ENCODE peak calls at places on chromosomes 13 and 19, in seven cellular contexts. One of them, this sample, is unnamed.

GRCh38 chr19:29667941-29668340 is 2.7 kb downstream of the PLEKHF1 start:
- DNase-seq in uterus: no peak
- DNase-seq in right lobe of liver: no peak
- DNase-seq in breast epithelium: no peak
- DNase-seq in IMR-90: no peak
- DNase-seq in ovary: no peak
- DNase-seq in prostate gland: no peak
- DNase-seq in this sample: no peak

GRCh38 chr19:52307275-52307674 is 10.3 kb downstream of the ZNF480 start:
- DNase-seq in uterus: no peak
- DNase-seq in breast epithelium: no peak
- DNase-seq in ovary: no peak
- DNase-seq in prostate gland: no peak
- DNase-seq in IMR-90: peak
- DNase-seq in right lobe of liver: no peak
- DNase-seq in this sample: peak

GRCh38 chr19:35519291-35519690 is 5.8 kb upstream of the DMKN start:
- DNase-seq in breast epithelium: no peak
- DNase-seq in right lobe of liver: no peak
- DNase-seq in ovary: no peak
- DNase-seq in uterus: no peak
- DNase-seq in IMR-90: peak
- DNase-seq in prostate gland: no peak
- DNase-seq in this sample: no peak

GRCh38 chr13:76687467-76687866 is 198.7 kb downstream of the KCTD12 start:
- DNase-seq in IMR-90: no peak
- DNase-seq in uterus: no peak
- DNase-seq in ovary: no peak
- DNase-seq in right lobe of liver: no peak
- DNase-seq in breast epithelium: no peak
- DNase-seq in prostate gland: no peak
- DNase-seq in this sample: no peak

GRCh38 chr19:17902701-17903100 is 30.1 kb upstream of the CCDC124 start:
- DNase-seq in IMR-90: peak
- DNase-seq in prostate gland: no peak
- DNase-seq in breast epithelium: no peak
- DNase-seq in ovary: no peak
- DNase-seq in right lobe of liver: no peak
- DNase-seq in uterus: no peak
- DNase-seq in this sample: no peak

GRCh38 chr19:56273563-56274117 is 1.1 kb downstream of the EDDM13 start:
- DNase-seq in IMR-90: peak
- DNase-seq in ovary: no peak
- DNase-seq in right lobe of liver: no peak
- DNase-seq in uterus: no peak
- DNase-seq in breast epithelium: no peak
- DNase-seq in prostate gland: no peak
- DNase-seq in this sample: no peak

GRCh38 chr13:110312669-110313031 is 5.6 kb downstream of the COL4A2 start:
- DNase-seq in right lobe of liver: no peak
- DNase-seq in uterus: peak
- DNase-seq in ovary: no peak
- DNase-seq in breast epithelium: peak
- DNase-seq in prostate gland: no peak
- DNase-seq in IMR-90: peak
- DNase-seq in this sample: no peak

GRCh38 chr13:71115301-71115700 is 751.7 kb downstream of the DACH1 start:
- DNase-seq in IMR-90: no peak
- DNase-seq in ovary: no peak
- DNase-seq in breast epithelium: no peak
- DNase-seq in uterus: no peak
- DNase-seq in prostate gland: no peak
- DNase-seq in right lobe of liver: no peak
- DNase-seq in this sample: no peak

GRCh38 chr19:16067205-16067938 is 8.9 kb upstream of the TPM4 start:
- DNase-seq in prostate gland: peak
- DNase-seq in ovary: peak
- DNase-seq in right lobe of liver: peak
- DNase-seq in breast epithelium: peak
- DNase-seq in IMR-90: peak
- DNase-seq in uterus: peak
- DNase-seq in this sample: peak

GRCh38 chr13:48255954-48256353 is 22.9 kb downstream of the ITM2B start:
- DNase-seq in ovary: no peak
- DNase-seq in prostate gland: no peak
- DNase-seq in IMR-90: no peak
- DNase-seq in uterus: no peak
- DNase-seq in right lobe of liver: no peak
- DNase-seq in breast epithelium: no peak
- DNase-seq in this sample: no peak

GRCh38 chr19:34298891-34299510 is 44.6 kb downstream of the GARRE1 start:
- DNase-seq in uterus: no peak
- DNase-seq in right lobe of liver: no peak
- DNase-seq in breast epithelium: no peak
- DNase-seq in IMR-90: no peak
- DNase-seq in prostate gland: peak
- DNase-seq in ovary: no peak
- DNase-seq in this sample: no peak

GRCh38 chr13:67238277-67238859 is 8.2 kb upstream of the PCDH9 start:
- DNase-seq in ovary: no peak
- DNase-seq in breast epithelium: no peak
- DNase-seq in prostate gland: no peak
- DNase-seq in IMR-90: peak
- DNase-seq in uterus: no peak
- DNase-seq in right lobe of liver: no peak
- DNase-seq in this sample: no peak

GRCh38 chr13:65555973-65556372 is 1674.2 kb downstream of the PCDH9 start:
- DNase-seq in breast epithelium: no peak
- DNase-seq in ovary: no peak
- DNase-seq in prostate gland: no peak
- DNase-seq in right lobe of liver: no peak
- DNase-seq in uterus: no peak
- DNase-seq in IMR-90: no peak
- DNase-seq in this sample: no peak

GRCh38 chr13:110023729-110024645 is 237.6 kb upstream of the IRS2 start:
- DNase-seq in IMR-90: peak
- DNase-seq in prostate gland: no peak
- DNase-seq in breast epithelium: no peak
- DNase-seq in uterus: peak
- DNase-seq in right lobe of liver: no peak
- DNase-seq in ovary: peak
- DNase-seq in this sample: no peak

GRCh38 chr13:23504188-23504587 is 66.0 kb upstream of the TNFRSF19 start:
- DNase-seq in ovary: no peak
- DNase-seq in right lobe of liver: no peak
- DNase-seq in uterus: no peak
- DNase-seq in prostate gland: no peak
- DNase-seq in IMR-90: peak
- DNase-seq in breast epithelium: no peak
- DNase-seq in this sample: no peak

GRCh38 chr19:13132471-13133166 is 14.6 kb downstream of the NACC1 start:
- DNase-seq in prostate gland: no peak
- DNase-seq in IMR-90: peak
- DNase-seq in ovary: no peak
- DNase-seq in uterus: no peak
- DNase-seq in breast epithelium: no peak
- DNase-seq in right lobe of liver: no peak
- DNase-seq in this sample: no peak

GRCh38 chr13:35978607-35979316 is 152.4 kb downstream of the DCLK1 start:
- DNase-seq in prostate gland: peak
- DNase-seq in right lobe of liver: no peak
- DNase-seq in ovary: no peak
- DNase-seq in breast epithelium: no peak
- DNase-seq in uterus: peak
- DNase-seq in IMR-90: peak
- DNase-seq in this sample: peak

GRCh38 chr13:27151798-27152599 is 19.6 kb downstream of the USP12 start:
- DNase-seq in uterus: no peak
- DNase-seq in ovary: no peak
- DNase-seq in prostate gland: no peak
- DNase-seq in right lobe of liver: no peak
- DNase-seq in breast epithelium: no peak
- DNase-seq in IMR-90: peak
- DNase-seq in this sample: no peak

GRCh38 chr19:48997972-48998371 is 4.3 kb downstream of the RUVBL2 start:
- DNase-seq in prostate gland: no peak
- DNase-seq in ovary: no peak
- DNase-seq in IMR-90: peak
- DNase-seq in uterus: no peak
- DNase-seq in right lobe of liver: no peak
- DNase-seq in breast epithelium: no peak
- DNase-seq in this sample: peak

GRCh38 chr19:41702208-41702651 is 6.2 kb upstream of the CEACAM5 start:
- DNase-seq in prostate gland: no peak
- DNase-seq in right lobe of liver: no peak
- DNase-seq in breast epithelium: no peak
- DNase-seq in ovary: no peak
- DNase-seq in IMR-90: peak
- DNase-seq in uterus: no peak
- DNase-seq in this sample: peak

GRCh38 chr13:110137677-110138008 is 169.3 kb downstream of the COL4A1 start:
- DNase-seq in uterus: no peak
- DNase-seq in right lobe of liver: peak
- DNase-seq in IMR-90: no peak
- DNase-seq in prostate gland: peak
- DNase-seq in ovary: no peak
- DNase-seq in breast epithelium: peak
- DNase-seq in this sample: peak

GRCh38 chr19:40249781-40250180 is 23.3 kb upstream of the CCNP start:
- DNase-seq in ovary: no peak
- DNase-seq in prostate gland: peak
- DNase-seq in right lobe of liver: no peak
- DNase-seq in uterus: no peak
- DNase-seq in breast epithelium: peak
- DNase-seq in IMR-90: no peak
- DNase-seq in this sample: no peak

GRCh38 chr19:40247178-40247577 is 20.7 kb upstream of the CCNP start:
- DNase-seq in IMR-90: no peak
- DNase-seq in right lobe of liver: no peak
- DNase-seq in ovary: no peak
- DNase-seq in breast epithelium: no peak
- DNase-seq in prostate gland: no peak
- DNase-seq in uterus: no peak
- DNase-seq in this sample: no peak

GRCh38 chr19:40246292-40247073 is 20.0 kb upstream of the CCNP start:
- DNase-seq in IMR-90: no peak
- DNase-seq in right lobe of liver: no peak
- DNase-seq in ovary: no peak
- DNase-seq in prostate gland: no peak
- DNase-seq in breast epithelium: no peak
- DNase-seq in uterus: no peak
- DNase-seq in this sample: no peak

GRCh38 chr19:40249201-40249600 is 22.7 kb upstream of the CCNP start:
- DNase-seq in IMR-90: no peak
- DNase-seq in right lobe of liver: no peak
- DNase-seq in ovary: no peak
- DNase-seq in breast epithelium: no peak
- DNase-seq in prostate gland: peak
- DNase-seq in uterus: no peak
- DNase-seq in this sample: no peak

GRCh38 chr19:40247735-40248262 is 21.3 kb upstream of the CCNP start:
- DNase-seq in IMR-90: no peak
- DNase-seq in breast epithelium: no peak
- DNase-seq in ovary: no peak
- DNase-seq in uterus: no peak
- DNase-seq in prostate gland: no peak
- DNase-seq in right lobe of liver: no peak
- DNase-seq in this sample: no peak
- TF ChIP-seq CTCF in IMR-90: no peak
- TF ChIP-seq CTCF in breast epithelium: no peak
- TF ChIP-seq CTCF in ovary: no peak
- TF ChIP-seq CTCF in uterus: no peak
- TF ChIP-seq CTCF in prostate gland: no peak
- TF ChIP-seq CTCF in right lobe of liver: no peak
- TF ChIP-seq CTCF in this sample: no peak

DNA sequence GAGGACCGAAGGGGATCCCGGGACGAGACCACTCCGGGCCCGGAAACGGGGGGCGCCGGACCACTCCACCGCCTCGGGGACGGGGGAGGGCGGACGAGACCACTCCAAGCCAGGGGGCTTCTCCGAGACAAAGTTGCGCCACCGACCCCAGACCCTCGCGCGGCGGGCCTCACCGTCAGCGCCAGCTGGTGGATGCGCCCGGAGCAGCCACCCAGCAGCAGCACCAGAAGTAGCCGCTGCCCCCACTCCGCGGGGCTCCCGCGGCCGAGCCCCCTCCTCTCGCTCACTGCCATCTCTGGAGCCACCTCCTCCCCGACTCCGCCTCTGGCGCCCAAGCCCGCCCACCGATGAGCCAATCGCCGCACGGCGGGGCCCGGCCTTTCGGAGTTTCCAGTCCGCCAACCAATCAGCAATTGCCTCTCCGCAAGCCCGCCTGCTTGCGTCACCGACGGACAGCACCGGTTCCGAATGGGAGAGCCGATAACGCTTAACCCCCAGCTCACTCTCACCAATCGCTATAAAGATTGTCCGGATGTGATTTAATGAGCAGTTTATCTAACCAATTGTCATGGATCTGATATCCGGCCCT is at the start of gene GPR108:
- DNase-seq in ovary: peak
- DNase-seq in right lobe of liver: peak
- DNase-seq in breast epithelium: peak
- DNase-seq in uterus: peak
- DNase-seq in IMR-90: peak
- DNase-seq in prostate gland: peak
- DNase-seq in this sample: peak
- TF ChIP-seq POLR2A in ovary: peak
- TF ChIP-seq POLR2A in right lobe of liver: peak
- TF ChIP-seq POLR2A in breast epithelium: peak
- TF ChIP-seq POLR2A in uterus: peak
- TF ChIP-seq POLR2A in IMR-90: no peak
- TF ChIP-seq POLR2A in prostate gland: peak
- TF ChIP-seq POLR2A in this sample: peak

GRCh38 chr13:93965587-93965986 is 513.9 kb downstream of the DCT start:
- DNase-seq in IMR-90: no peak
- DNase-seq in breast epithelium: no peak
- DNase-seq in ovary: no peak
- DNase-seq in prostate gland: no peak
- DNase-seq in uterus: no peak
- DNase-seq in right lobe of liver: no peak
- DNase-seq in this sample: no peak
- H3K27ac ChIP-seq in IMR-90: no peak
- H3K27ac ChIP-seq in breast epithelium: no peak
- H3K27ac ChIP-seq in ovary: no peak
- H3K27ac ChIP-seq in prostate gland: no peak
- H3K27ac ChIP-seq in uterus: no peak
- H3K27ac ChIP-seq in right lobe of liver: no peak
- H3K27ac ChIP-seq in this sample: no peak

DNA sequence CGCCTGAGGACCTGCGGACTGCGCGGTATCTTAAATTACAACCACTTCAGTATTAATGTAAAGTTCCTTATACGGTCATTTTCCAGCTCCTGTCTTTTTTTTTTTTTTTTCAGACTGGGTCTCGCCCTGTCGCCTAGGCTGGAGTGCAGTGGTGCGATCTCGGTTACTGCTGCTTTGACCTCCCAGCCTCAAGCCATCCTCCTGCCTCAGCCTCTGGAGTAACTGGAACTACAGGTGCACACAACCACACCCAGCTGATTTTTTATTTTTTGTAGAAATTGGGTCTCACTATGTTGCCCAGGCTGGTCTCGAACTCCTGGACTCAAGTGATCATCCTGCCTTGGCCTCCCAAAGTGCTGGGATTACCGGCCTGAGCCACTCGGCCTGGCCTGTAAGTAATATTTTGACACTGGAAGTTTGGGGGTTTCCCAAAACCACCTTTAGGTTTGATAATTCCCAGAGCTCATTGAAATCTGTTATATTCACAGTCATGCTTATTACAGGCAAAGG is 406 bp upstream of the EID2B start:
- DNase-seq in prostate gland: no peak
- DNase-seq in ovary: no peak
- DNase-seq in right lobe of liver: no peak
- DNase-seq in uterus: no peak
- DNase-seq in IMR-90: no peak
- DNase-seq in breast epithelium: no peak
- DNase-seq in this sample: no peak
- TF ChIP-seq CTCF in prostate gland: no peak
- TF ChIP-seq CTCF in ovary: no peak
- TF ChIP-seq CTCF in right lobe of liver: no peak
- TF ChIP-seq CTCF in uterus: no peak
- TF ChIP-seq CTCF in IMR-90: no peak
- TF ChIP-seq CTCF in breast epithelium: no peak
- TF ChIP-seq CTCF in this sample: no peak

This sample was measured in adrenal gland.